ENCODE peak calls at places on chromosomes 11 and 22, in nine cellular contexts. W is fibroblast of gingiva; T is cardiac septum; X is NCI-H1092; E is astrocyte of the spinal cord; L is activated naive CD4-positive, alpha-beta T cell; J is heart right ventricle; Q is A549; B is glomerular endothelial cell. Z is an unnamed sample.

GRCh38 chr11:114167355-114168085 is 108.0 kb downstream of the ZBTB16 start:
- DNase-seq in W (no peak), T (no peak), X (no peak), E (no peak), L (no peak), J (no peak), Q (no peak), B (no peak), Z (no peak)

GRCh38 chr22:22881116-22882032 is 6.2 kb upstream of the IGLL5 start:
- DNase-seq in W (no peak), T (no peak), X (no peak), E (no peak), L (no peak), J (no peak), Q (no peak), B (no peak), Z (no peak)

GRCh38 chr11:19345848-19346681 is 105.3 kb upstream of the E2F8 start:
- DNase-seq in W (peak), T (no peak), X (no peak), E (peak), L (no peak), J (peak), Q (peak), B (no peak), Z (peak)

GRCh38 chr11:91859666-91860065 is 365.0 kb upstream of the FAT3 start:
- DNase-seq in W (no peak), T (no peak), X (no peak), E (no peak), L (no peak), J (no peak), Q (no peak), B (no peak), Z (no peak)

GRCh38 chr11:41051919-41052630 is 407.4 kb downstream of the LRRC4C start:
- DNase-seq in W (no peak), T (no peak), X (no peak), E (no peak), L (no peak), J (no peak), Q (no peak), B (no peak), Z (no peak)

GRCh38 chr22:24005201-24005600 is at the start of gene GSTT4:
- DNase-seq in W (no peak), T (peak), X (peak), E (no peak), L (no peak), J (peak), Q (no peak), B (no peak), Z (no peak)

GRCh38 chr11:104594228-104594958 is 303.9 kb downstream of the CASP12 start:
- DNase-seq in W (no peak), T (no peak), X (no peak), E (peak), L (no peak), J (no peak), Q (no peak), B (no peak), Z (no peak)

GRCh38 chr11:80473562-80473961 is 1032.7 kb upstream of the TENM4 start:
- DNase-seq in W (no peak), T (no peak), X (no peak), E (no peak), L (no peak), J (no peak), Q (no peak), B (no peak), Z (no peak)

GRCh38 chr11:27211370-27212127 is 151.5 kb downstream of the CCDC34 start:
- DNase-seq in W (no peak), T (no peak), X (no peak), E (no peak), L (no peak), J (no peak), Q (no peak), B (no peak), Z (no peak)

GRCh38 chr11:123219066-123219697 is 24.1 kb upstream of the CLMP start:
- DNase-seq in W (no peak), T (no peak), X (no peak), E (no peak), L (no peak), J (no peak), Q (peak), B (no peak), Z (no peak)

GRCh38 chr22:26318975-26319374 is 110.1 kb upstream of the ASPHD2 start:
- DNase-seq in W (peak), T (no peak), X (no peak), E (no peak), L (no peak), J (no peak), Q (no peak), B (no peak), Z (no peak)

GRCh38 chr11:95563859-95564258 is 225.7 kb downstream of the FAM76B start:
- DNase-seq in W (peak), T (no peak), X (no peak), E (no peak), L (no peak), J (no peak), Q (no peak), B (no peak), Z (no peak)

GRCh38 chr11:127644366-127644765 is 643.8 kb upstream of the KIRREL3 start:
- DNase-seq in W (no peak), T (no peak), X (no peak), E (no peak), L (no peak), J (no peak), Q (no peak), B (no peak), Z (no peak)

GRCh38 chr22:42577623-42578240 is 24.0 kb downstream of the SERHL2 start:
- DNase-seq in W (no peak), T (no peak), X (no peak), E (no peak), L (no peak), J (no peak), Q (no peak), B (no peak), Z (no peak)

GRCh38 chr11:23079382-23079813 is 219.1 kb upstream of the CCDC179 start:
- DNase-seq in W (no peak), T (no peak), X (no peak), E (peak), L (no peak), J (no peak), Q (no peak), B (no peak), Z (no peak)

GRCh38 chr11:13000721-13001120 is 8.4 kb upstream of the RASSF10 start:
- DNase-seq in W (no peak), T (no peak), X (no peak), E (no peak), L (no peak), J (no peak), Q (no peak), B (no peak), Z (no peak)

GRCh38 chr11:47552086-47552580 is 799 bp downstream of the CELF1 start:
- DNase-seq in W (peak), T (no peak), X (no peak), E (peak), L (no peak), J (no peak), Q (peak), B (no peak), Z (no peak)

GRCh38 chr11:70173018-70173417 is 30.1 kb upstream of the FADD start:
- DNase-seq in W (no peak), T (no peak), X (no peak), E (no peak), L (no peak), J (no peak), Q (no peak), B (no peak), Z (no peak)

GRCh38 chr11:35282226-35282882 is 137.0 kb downstream of the SLC1A2 start:
- DNase-seq in W (no peak), T (no peak), X (no peak), E (peak), L (no peak), J (no peak), Q (peak), B (no peak), Z (no peak)

GRCh38 chr22:40898850-40899357 is 37.0 kb upstream of the DNAJB7 start:
- DNase-seq in W (peak), T (no peak), X (peak), E (peak), L (no peak), J (no peak), Q (peak), B (peak), Z (no peak)

GRCh38 chr22:44574057-44574456 is 76.0 kb upstream of the RTL6 start:
- DNase-seq in W (peak), T (peak), X (no peak), E (peak), L (no peak), J (no peak), Q (peak), B (no peak), Z (no peak)

GRCh38 chr22:44026066-44026629 is 2.0 kb downstream of the PARVB start:
- DNase-seq in W (no peak), T (no peak), X (no peak), E (no peak), L (no peak), J (no peak), Q (no peak), B (no peak), Z (no peak)

GRCh38 chr22:43739851-43740250 is 72.3 kb downstream of the EFCAB6 start:
- DNase-seq in W (no peak), T (no peak), X (no peak), E (no peak), L (no peak), J (no peak), Q (no peak), B (no peak), Z (no peak)

Z was measured in left colon.